ENCODE peak calls at places on chromosomes 7 and 10, in eight cellular contexts. U, K, D, V, N, A, R and F are unnamed samples.

GRCh38 chr10:44164256-44164956 is 220.5 kb downstream of the CXCL12 start:
- DNase-seq in N (no peak), R (no peak), K (no peak), A (no peak), U (no peak), D (no peak), V (no peak), F (no peak)

GRCh38 chr10:70595566-70596016 is 7.0 kb downstream of the PRF1 start:
- DNase-seq in A (peak), U (peak), R (no peak), N (no peak), K (no peak), V (no peak), D (no peak), F (peak)

GRCh38 chr7:120691915-120692314 is 166.0 kb downstream of the TSPAN12 start:
- DNase-seq in N (no peak), A (no peak), D (no peak), V (no peak), R (no peak), U (no peak), K (no peak), F (no peak)

GRCh38 chr10:123841560-123841959 is 50.0 kb downstream of the CPXM2 start:
- DNase-seq in R (no peak), A (no peak), N (no peak), K (no peak), V (no peak), D (no peak), U (no peak), F (no peak)

GRCh38 chr10:106942035-106942662 is 222.4 kb downstream of the SORCS1 start:
- DNase-seq in D (no peak), N (no peak), R (no peak), U (peak), K (no peak), A (no peak), V (no peak), F (no peak)

GRCh38 chr10:132388901-132389630 is 7.9 kb upstream of the PWWP2B start:
- DNase-seq in V (no peak), R (no peak), U (no peak), K (no peak), A (no peak), D (no peak), N (no peak), F (no peak)

GRCh38 chr10:1050555-1050954 is 1.6 kb upstream of the IDI1 start:
- DNase-seq in R (no peak), K (no peak), V (peak), U (no peak), A (no peak), D (no peak), N (peak), F (peak)

GRCh38 chr7:140719711-140720110 is 23.2 kb downstream of the NDUFB2 start:
- DNase-seq in D (peak), U (no peak), N (no peak), V (no peak), A (no peak), K (no peak), R (peak), F (no peak)

GRCh38 chr7:26515462-26515861 is 223.8 kb downstream of the SNX10 start:
- DNase-seq in A (no peak), N (no peak), K (peak), U (no peak), V (peak), D (no peak), R (no peak), F (no peak)

GRCh38 chr10:36888925-36889573 is 236.3 kb upstream of the ANKRD30A start:
- DNase-seq in N (peak), U (peak), V (peak), D (peak), K (peak), A (peak), R (no peak), F (peak)

GRCh38 chr7:54877683-54878082 is 118.7 kb upstream of the SEC61G start:
- DNase-seq in K (no peak), A (no peak), V (peak), U (no peak), R (no peak), N (no peak), D (no peak), F (peak)

GRCh38 chr10:3439183-3439582 is 266.6 kb upstream of the PITRM1 start:
- DNase-seq in U (no peak), V (no peak), A (no peak), R (no peak), D (no peak), N (no peak), K (no peak), F (no peak)

GRCh38 chr10:124229516-124230051 is 136.2 kb upstream of the CHST15 start:
- DNase-seq in A (no peak), U (no peak), R (no peak), V (no peak), K (no peak), N (no peak), D (no peak), F (no peak)

GRCh38 chr7:142440219-142441073 is 182.6 kb upstream of the PRSS58 start:
- DNase-seq in N (no peak), A (no peak), R (no peak), D (peak), K (no peak), V (peak), U (no peak), F (peak)

GRCh38 chr7:22223841-22224240 is 133.1 kb downstream of the RAPGEF5 start:
- DNase-seq in N (no peak), R (no peak), K (no peak), U (no peak), V (no peak), D (no peak), A (no peak), F (no peak)

GRCh38 chr10:26837139-26837538 is 23.6 kb downstream of the ABI1 start:
- DNase-seq in K (no peak), A (no peak), U (no peak), V (no peak), D (no peak), R (no peak), N (no peak), F (no peak)

GRCh38 chr7:11294965-11295364 is 321.3 kb downstream of the PHF14 start:
- DNase-seq in A (no peak), K (no peak), D (no peak), V (no peak), R (no peak), U (no peak), N (no peak), F (no peak)

GRCh38 chr7:88306590-88307048 is at the start of gene STEAP4:
- DNase-seq in R (no peak), A (peak), V (peak), K (no peak), D (peak), N (no peak), U (no peak), F (no peak)

GRCh38 chr7:39890411-39890810 is 59.6 kb upstream of the CDK13 start:
- DNase-seq in U (no peak), V (no peak), K (no peak), A (no peak), D (no peak), R (no peak), N (no peak), F (no peak)

GRCh38 chr10:25059990-25060389 is 43.6 kb downstream of the THNSL1 start:
- DNase-seq in A (no peak), U (peak), V (peak), R (no peak), K (no peak), N (peak), D (peak), F (peak)

GRCh38 chr7:44379366-44380178 is 54.2 kb upstream of the CAMK2B start:
- DNase-seq in K (peak), R (no peak), A (peak), V (no peak), D (peak), U (no peak), N (no peak), F (no peak)

DNA sequence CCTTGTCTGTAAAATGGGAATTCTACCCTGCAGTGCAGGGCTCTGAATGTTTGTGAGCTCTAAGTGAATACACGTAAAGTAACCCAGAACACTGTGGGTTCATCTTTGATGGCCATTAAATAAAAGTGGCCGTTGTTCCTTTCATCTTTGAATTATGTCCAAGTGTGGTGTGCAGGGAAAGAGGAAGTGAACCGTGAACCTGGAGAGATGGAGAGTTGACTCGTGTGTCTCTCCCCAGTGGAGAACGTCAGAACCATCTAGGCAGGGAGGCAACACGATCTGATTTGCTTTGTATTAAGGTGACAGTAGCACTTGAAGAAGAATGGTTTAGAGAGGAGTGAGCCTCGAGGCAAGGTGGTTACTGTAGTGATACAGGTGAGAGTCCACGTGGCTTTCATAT is 93.5 kb upstream of the GJD4 start:
- DNase-seq in U (no peak), V (no peak), K (no peak), A (no peak), D (no peak), R (no peak), N (no peak), F (no peak)
- TF ChIP-seq RAD21 in U (no peak), V (no peak), K (no peak), A (no peak), D (no peak), R (no peak), N (no peak), F (no peak)

DNA sequence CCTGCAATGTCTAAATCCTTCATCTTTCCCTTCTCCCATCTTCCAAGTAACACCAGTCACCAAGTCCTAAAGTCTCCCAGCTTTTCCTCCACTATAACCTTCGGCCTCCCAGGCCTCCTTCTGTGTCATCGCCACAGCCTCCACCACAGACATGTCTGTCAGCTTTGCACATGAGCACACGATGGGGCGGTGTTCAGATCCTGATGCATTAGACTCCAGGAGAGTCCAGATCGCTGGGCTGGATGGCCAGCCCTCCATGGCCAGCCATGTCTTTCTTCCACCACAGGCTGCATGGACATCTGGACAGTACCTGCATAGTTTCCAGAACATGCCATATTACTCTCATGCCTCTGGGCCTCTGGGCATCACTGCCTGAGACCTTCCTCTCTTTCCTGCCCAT is 974.2 kb upstream of the ZNF722 start:
- DNase-seq in U (no peak), K (no peak), A (no peak), V (no peak), D (no peak), N (no peak), R (no peak), F (no peak)
- TF ChIP-seq RAD21 in U (no peak), K (no peak), A (no peak), V (no peak), D (no peak), N (no peak), R (no peak), F (no peak)

GRCh38 chr7:563629-564170 is 44.1 kb upstream of the PDGFA start:
- DNase-seq in A (no peak), N (no peak), R (no peak), V (no peak), K (no peak), D (no peak), U (no peak), F (no peak)
- TF ChIP-seq RAD21 in A (no peak), N (no peak), R (no peak), V (no peak), K (no peak), D (no peak), U (no peak), F (no peak)

DNA sequence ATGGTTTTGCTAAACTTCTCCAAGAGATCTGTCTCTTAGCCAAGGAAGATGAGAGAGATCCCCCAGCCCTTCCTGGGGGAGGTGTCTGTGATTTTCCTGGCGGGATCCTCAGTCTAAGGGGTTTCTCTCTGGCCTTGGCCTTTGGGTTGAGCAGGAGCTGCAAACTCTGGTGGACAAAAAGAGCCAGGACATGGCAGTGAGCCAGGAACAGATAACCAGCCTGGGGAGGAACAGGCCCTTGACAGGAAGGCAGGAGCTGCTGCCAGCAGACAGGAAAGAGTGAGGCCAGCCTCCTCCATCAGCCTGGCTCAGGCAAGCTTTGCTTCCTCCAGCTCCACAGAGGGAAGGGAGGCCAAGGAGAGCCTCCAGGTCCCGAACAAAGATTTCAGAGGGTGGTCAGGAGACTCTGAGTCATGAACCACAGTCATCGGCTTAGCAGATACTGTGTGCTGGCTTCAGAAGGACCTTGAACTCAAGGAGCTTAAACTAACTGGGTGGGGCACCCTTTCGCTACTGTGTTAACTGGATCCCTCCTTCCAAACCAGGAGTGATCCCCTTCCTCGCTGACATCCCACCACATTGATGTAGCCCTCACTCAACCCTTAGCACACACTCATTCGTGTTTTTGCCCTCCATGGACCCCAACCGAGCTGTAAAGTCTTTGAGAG is 34.7 kb downstream of the DDIT4 start:
- DNase-seq in V (peak), U (peak), D (peak), N (no peak), R (no peak), A (no peak), K (peak), F (peak)
- TF ChIP-seq RAD21 in V (no peak), U (peak), D (no peak), N (no peak), R (no peak), A (no peak), K (no peak), F (no peak)